ENCODE peak calls at places on chromosomes 12 and 14, in nine cellular contexts. Y is GM20000, O is mammary epithelial cell, W is A549, G is hepatocyte, N is GM23338, M is omental fat pad, A is GM10248, J is HCT116. R is an unnamed sample.

GRCh38 chr14:59595071-59595470 is 18.5 kb upstream of the CCDC175 start:
- DNase-seq in Y (no peak), O (no peak), W (no peak), G (peak; percentile 11), N (no peak), M (no peak), A (no peak), J (no peak), R (no peak)

GRCh38 chr14:42335918-42336317 is 729.2 kb downstream of the LRFN5 start:
- DNase-seq in Y (no peak), O (no peak), W (no peak), G (no peak), N (peak; percentile 93), M (no peak), A (no peak), J (no peak), R (no peak)

GRCh38 chr14:42994001-42994736 is 1387.5 kb downstream of the LRFN5 start:
- DNase-seq in Y (no peak), O (no peak), W (peak; percentile 49), G (no peak), N (no peak), M (no peak), A (no peak), J (no peak), R (no peak)

GRCh38 chr12:98998697-98999299 is 353.7 kb downstream of the APAF1 start:
- DNase-seq in Y (peak; percentile 45), O (peak; percentile 26), W (peak; percentile 47), G (peak; percentile 61), N (peak; percentile 71), M (no peak), A (peak; percentile 57), J (peak; percentile 12), R (no peak)

GRCh38 chr12:121366063-121366459 is 13.8 kb upstream of the ANAPC5 start:
- DNase-seq in Y (no peak), O (no peak), W (no peak), G (no peak), N (no peak), M (no peak), A (no peak), J (no peak), R (no peak)

GRCh38 chr12:92745874-92746553 is 43.2 kb downstream of the PLEKHG7 start:
- DNase-seq in Y (no peak), O (peak; percentile 85), W (peak; percentile 79), G (peak; percentile 23), N (no peak), M (peak; percentile 74), A (no peak), J (peak; percentile 61), R (peak; percentile 39)

GRCh38 chr14:76954371-76954770 is 74.1 kb downstream of the IRF2BPL start:
- DNase-seq in Y (no peak), O (no peak), W (no peak), G (no peak), N (no peak), M (no peak), A (no peak), J (no peak), R (no peak)

GRCh38 chr14:54901380-54902142 is 1.1 kb downstream of the GCH1 start:
- DNase-seq in Y (peak; percentile 15), O (no peak), W (peak; percentile 14), G (peak; percentile 11), N (peak; percentile 50), M (no peak), A (no peak), J (no peak), R (peak; percentile 32)

GRCh38 chr14:95765016-95765415 is 51.1 kb upstream of the TCL1A start:
- DNase-seq in Y (no peak), O (no peak), W (no peak), G (no peak), N (no peak), M (no peak), A (no peak), J (no peak), R (no peak)

GRCh38 chr14:61355892-61356325 is 34.5 kb downstream of the PRKCH start:
- DNase-seq in Y (no peak), O (peak; percentile 94), W (peak; percentile 57), G (peak; percentile 51), N (peak; percentile 81), M (no peak), A (no peak), J (peak; percentile 98), R (peak; percentile 85)

GRCh38 chr14:76977793-76978730 is 50.4 kb downstream of the IRF2BPL start:
- DNase-seq in Y (peak; percentile 87), O (no peak), W (no peak), G (peak; percentile 77), N (no peak), M (peak; percentile 68), A (peak; percentile 91), J (no peak), R (no peak)

GRCh38 chr12:27462151-27462694 is 15.7 kb downstream of the SMCO2 start:
- DNase-seq in Y (no peak), O (peak; percentile 66), W (peak; percentile 16), G (no peak), N (no peak), M (no peak), A (no peak), J (no peak), R (no peak)

DNA sequence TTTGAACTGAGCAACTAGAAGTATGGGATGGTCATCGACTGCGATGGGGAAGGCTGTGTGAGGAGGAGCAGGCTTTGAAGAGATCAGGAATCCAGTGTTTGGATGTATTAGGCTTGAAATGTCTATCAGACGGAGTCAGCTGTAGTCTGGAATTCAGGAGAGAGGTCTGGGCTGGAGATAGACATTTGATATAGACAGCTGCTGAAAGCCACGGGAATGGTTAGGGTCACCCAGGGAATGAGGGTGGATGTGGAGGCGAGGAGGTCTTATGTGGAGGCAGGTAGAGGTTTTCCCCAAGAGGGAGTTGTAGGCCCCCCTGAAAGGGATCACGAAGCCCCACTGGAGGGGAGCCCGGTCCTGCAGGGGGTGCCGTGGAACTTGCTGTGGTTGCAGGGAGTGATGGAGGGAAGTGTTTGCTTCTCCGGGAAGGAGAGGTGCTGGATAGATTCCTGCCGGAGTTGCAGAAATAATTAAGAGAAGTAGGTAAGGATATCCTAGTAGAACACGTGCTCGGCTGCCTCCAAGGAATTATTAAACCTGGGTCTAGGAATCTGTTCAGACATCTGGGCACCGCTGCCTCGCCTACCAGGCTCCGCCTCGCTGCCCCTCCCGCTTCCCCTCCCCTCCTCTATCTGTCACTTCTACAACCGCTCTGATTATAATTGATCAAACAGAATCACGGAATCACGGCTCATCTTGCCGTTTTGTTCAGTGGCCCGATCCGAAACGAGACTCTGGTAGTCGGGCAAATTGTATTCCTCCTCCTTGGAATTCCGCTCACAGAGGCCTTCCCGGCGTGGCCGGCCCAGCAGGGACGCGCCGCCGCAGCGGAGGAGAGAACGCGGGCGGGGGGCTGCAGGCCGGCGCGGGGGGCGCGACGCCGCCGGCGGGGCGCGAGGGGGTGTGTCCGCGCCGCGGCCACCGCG is 824 bp upstream of the CACNA1C start:
- DNase-seq in Y (no peak), O (no peak), W (no peak), G (peak; percentile 33), N (peak; percentile 60), M (no peak), A (no peak), J (no peak), R (no peak)
- TF ChIP-seq CTCF in Y (no peak), O (no peak), W (no peak), G (peak; percentile 4), N (peak; percentile 23), M (no peak), A (no peak), J (peak; percentile 5), R (no peak)

GRCh38 chr12:32305163-32305562 is 94.2 kb upstream of the FGD4 start:
- DNase-seq in Y (no peak), O (no peak), W (peak; percentile 52), G (no peak), N (no peak), M (no peak), A (no peak), J (peak; percentile 21), R (peak; percentile 29)
- TF ChIP-seq CTCF in Y (peak; percentile 16), O (peak; percentile 34), W (peak; percentile 62), G (no peak), N (no peak), M (no peak), A (no peak), J (peak; percentile 46), R (peak; percentile 51)

GRCh38 chr12:110931315-110931728 is 10.9 kb upstream of the MYL2 start:
- DNase-seq in Y (no peak), O (no peak), W (no peak), G (no peak), N (peak; percentile 37), M (no peak), A (no peak), J (no peak), R (no peak)

GRCh38 chr12:110933326-110933974 is 13.1 kb upstream of the MYL2 start:
- DNase-seq in Y (no peak), O (no peak), W (no peak), G (no peak), N (no peak), M (no peak), A (no peak), J (no peak), R (no peak)

GRCh38 chr12:110934093-110934852 is 13.9 kb upstream of the MYL2 start:
- DNase-seq in Y (no peak), O (peak; percentile 73), W (peak; percentile 77), G (peak; percentile 34), N (peak; percentile 74), M (no peak), A (no peak), J (peak; percentile 79), R (peak; percentile 22)

GRCh38 chr12:110930348-110931314 is 10.3 kb upstream of the MYL2 start:
- DNase-seq in Y (no peak), O (no peak), W (no peak), G (no peak), N (no peak), M (no peak), A (no peak), J (no peak), R (no peak)

DNA sequence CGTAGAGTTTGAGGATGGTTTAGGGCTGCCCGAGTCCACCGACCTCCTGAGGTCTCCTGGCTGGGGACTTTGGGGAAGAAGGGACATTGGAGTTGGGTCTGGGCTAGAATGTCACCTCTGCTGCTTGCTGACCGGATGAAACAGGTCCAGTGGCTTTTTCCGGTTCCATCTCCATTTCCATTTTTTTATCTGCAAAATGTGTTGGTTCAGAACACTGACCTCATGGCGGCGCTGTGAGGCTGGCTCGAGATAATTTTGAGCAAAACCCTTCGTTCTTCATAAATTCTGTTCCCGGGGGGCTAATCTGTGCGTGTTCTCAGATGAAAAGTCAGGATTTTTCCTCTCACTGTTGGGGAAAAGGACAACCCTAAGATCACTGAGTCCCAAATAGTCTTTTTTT is 11.7 kb upstream of the MYL2 start:
- DNase-seq in Y (no peak), O (no peak), W (peak; percentile 23), G (no peak), N (peak; percentile 68), M (no peak), A (no peak), J (no peak), R (no peak)
- TF ChIP-seq CTCF in Y (no peak), O (peak; percentile 30), W (peak; percentile 50), G (peak; percentile 16), N (peak; percentile 79), M (no peak), A (no peak), J (peak; percentile 63), R (no peak)

GRCh38 chr14:66224492-66225178 is 261.5 kb upstream of the CCDC196 start:
- DNase-seq in Y (no peak), O (no peak), W (no peak), G (no peak), N (no peak), M (no peak), A (no peak), J (no peak), R (no peak)

GRCh38 chr14:66228267-66228970 is 257.8 kb upstream of the CCDC196 start:
- DNase-seq in Y (no peak), O (peak; percentile 86), W (peak; percentile 6), G (no peak), N (no peak), M (no peak), A (no peak), J (peak; percentile 3), R (no peak)

GRCh38 chr14:66225337-66225736 is 260.8 kb upstream of the CCDC196 start:
- DNase-seq in Y (no peak), O (no peak), W (no peak), G (no peak), N (no peak), M (no peak), A (no peak), J (no peak), R (no peak)
- TF ChIP-seq CTCF in Y (no peak), O (no peak), W (no peak), G (no peak), N (no peak), M (no peak), A (no peak), J (no peak), R (no peak)